ENCODE peak calls at places on chromosomes 12 and 14, in ten cellular contexts. D is NCI-H2029; T is NCI-H82; S is HFF-Myc; E is left cardiac atrium; V is NT2/D1; H is activated CD8-positive, alpha-beta memory T cell treated with anti-CD3 and anti-CD28 coated beads, Interleukin-2, amount 50 U/mL, for 48 hours; C is EL; P is mesothelial cell of epicardium; Y is caudate nucleus. U is an unnamed sample.

GRCh38 chr12:5232291-5232690 is 188.6 kb downstream of the KCNA5 start:
- DNase-seq in T (no peak), D (no peak), P (no peak), V (no peak), S (no peak), C (peak), Y (no peak), E (no peak), H (no peak), U (no peak)

GRCh38 chr12:3604750-3605638 is 114.0 kb downstream of the PRMT8 start:
- DNase-seq in D (peak), E (peak), H (no peak), T (peak), P (no peak), V (peak), C (peak), S (no peak), Y (peak), U (no peak)

GRCh38 chr12:162467-163307 is 51.3 kb downstream of the SLC6A12 start:
- DNase-seq in D (no peak), V (no peak), H (no peak), P (no peak), Y (no peak), E (no peak), T (peak), S (no peak), C (peak), U (no peak)

GRCh38 chr14:75559451-75560187 is 18.8 kb upstream of the FLVCR2 start:
- DNase-seq in S (no peak), V (no peak), P (no peak), T (no peak), H (peak), E (peak), C (peak), Y (no peak), D (no peak), U (no peak)

GRCh38 chr14:56357478-56357877 is 222.1 kb upstream of the TMEM260 start:
- DNase-seq in P (no peak), T (peak), S (no peak), H (no peak), E (no peak), V (no peak), D (no peak), C (no peak), Y (no peak), U (no peak)

GRCh38 chr14:102764220-102764671 is 13.0 kb upstream of the TRAF3 start:
- DNase-seq in D (no peak), T (no peak), Y (no peak), C (no peak), H (no peak), S (no peak), V (no peak), E (no peak), P (no peak), U (no peak)

GRCh38 chr12:76375470-76375869 is 27.3 kb upstream of the BBS10 start:
- DNase-seq in E (no peak), S (no peak), V (no peak), D (no peak), P (no peak), T (no peak), H (no peak), C (no peak), Y (no peak), U (no peak)

GRCh38 chr12:98399532-98399931 is 115.9 kb upstream of the TMPO start:
- DNase-seq in D (no peak), E (no peak), P (no peak), Y (no peak), V (peak), H (peak), C (peak), S (peak), T (peak), U (no peak)

GRCh38 chr12:29223431-29223830 is 74.4 kb downstream of the FAR2 start:
- DNase-seq in T (no peak), P (no peak), E (no peak), H (no peak), V (no peak), Y (no peak), S (no peak), C (no peak), D (no peak), U (no peak)

GRCh38 chr12:30753761-30754382 is 879 bp downstream of the CAPRIN2 start:
- DNase-seq in H (no peak), V (peak), C (peak), Y (no peak), E (no peak), S (no peak), D (no peak), P (no peak), T (peak), U (no peak)

GRCh38 chr14:30906752-30907658 is 32.6 kb downstream of the COCH start:
- DNase-seq in H (no peak), P (no peak), Y (no peak), E (no peak), D (no peak), S (peak), V (no peak), C (peak), T (peak), U (no peak)

GRCh38 chr12:117111386-117112267 is 12.4 kb upstream of the TESC start:
- DNase-seq in P (no peak), D (peak), V (no peak), E (no peak), S (no peak), C (no peak), T (no peak), H (no peak), Y (no peak), U (no peak)

GRCh38 chr12:105936496-105936895 is 202.3 kb downstream of the NUAK1 start:
- DNase-seq in S (no peak), C (no peak), E (no peak), D (no peak), T (no peak), Y (no peak), H (no peak), P (no peak), V (no peak), U (no peak)

GRCh38 chr12:75528692-75529091 is 17.3 kb upstream of the KRR1 start:
- DNase-seq in C (no peak), Y (no peak), H (no peak), E (no peak), V (no peak), T (no peak), D (no peak), S (no peak), P (no peak), U (no peak)

GRCh38 chr14:68458840-68459469 is 333.9 kb downstream of the ZFP36L1 start:
- DNase-seq in C (peak), E (peak), S (no peak), P (no peak), D (peak), H (no peak), V (no peak), T (peak), Y (no peak), U (no peak)

GRCh38 chr12:11855993-11856374 is 206.5 kb downstream of the ETV6 start:
- DNase-seq in H (no peak), T (peak), E (no peak), D (peak), S (no peak), V (peak), P (no peak), Y (no peak), C (no peak), U (no peak)

U was measured in ascending aorta.